ENCODE peak calls at places on chromosomes 1 and 21, in six cellular contexts. One of them, this sample, is unnamed.

GRCh38 chr1:199700551-199700950 is 327.0 kb upstream of the NR5A2 start:
- DNase-seq in KBM-7: no peak
- DNase-seq in NCI-H1417: no peak
- DNase-seq in bronchial epithelial cell: no peak
- DNase-seq in stimulated activated CD8-positive, alpha-beta memory T cell treated with anti-CD3 and anti-CD28 coated beads, Interleukin-2, amount 100 ng/mL, for 48 hours: no peak
- DNase-seq in GM18507: no peak
- DNase-seq in this sample: no peak

GRCh38 chr1:204875255-204875654 is 4.6 kb downstream of the NFASC start:
- DNase-seq in KBM-7: no peak
- DNase-seq in NCI-H1417: no peak
- DNase-seq in bronchial epithelial cell: no peak
- DNase-seq in stimulated activated CD8-positive, alpha-beta memory T cell treated with anti-CD3 and anti-CD28 coated beads, Interleukin-2, amount 100 ng/mL, for 48 hours: no peak
- DNase-seq in GM18507: no peak
- DNase-seq in this sample: no peak

GRCh38 chr1:85330711-85331290 is 54.4 kb upstream of the BCL10 start:
- DNase-seq in KBM-7: peak; percentile 57
- DNase-seq in NCI-H1417: no peak
- DNase-seq in bronchial epithelial cell: peak; percentile 39
- DNase-seq in stimulated activated CD8-positive, alpha-beta memory T cell treated with anti-CD3 and anti-CD28 coated beads, Interleukin-2, amount 100 ng/mL, for 48 hours: no peak
- DNase-seq in GM18507: no peak
- DNase-seq in this sample: peak; percentile 94

GRCh38 chr1:248842781-248843331 is 4.8 kb downstream of the ZNF672 start:
- DNase-seq in KBM-7: no peak
- DNase-seq in NCI-H1417: no peak
- DNase-seq in bronchial epithelial cell: peak; percentile 99
- DNase-seq in stimulated activated CD8-positive, alpha-beta memory T cell treated with anti-CD3 and anti-CD28 coated beads, Interleukin-2, amount 100 ng/mL, for 48 hours: no peak
- DNase-seq in GM18507: no peak
- DNase-seq in this sample: no peak

GRCh38 chr1:109931189-109931672 is 20.6 kb downstream of the CSF1 start:
- DNase-seq in KBM-7: no peak
- DNase-seq in NCI-H1417: no peak
- DNase-seq in bronchial epithelial cell: no peak
- DNase-seq in stimulated activated CD8-positive, alpha-beta memory T cell treated with anti-CD3 and anti-CD28 coated beads, Interleukin-2, amount 100 ng/mL, for 48 hours: no peak
- DNase-seq in GM18507: no peak
- DNase-seq in this sample: peak; percentile 80

GRCh38 chr1:91717839-91718238 is 168.1 kb downstream of the TGFBR3 start:
- DNase-seq in KBM-7: no peak
- DNase-seq in NCI-H1417: no peak
- DNase-seq in bronchial epithelial cell: no peak
- DNase-seq in stimulated activated CD8-positive, alpha-beta memory T cell treated with anti-CD3 and anti-CD28 coated beads, Interleukin-2, amount 100 ng/mL, for 48 hours: no peak
- DNase-seq in GM18507: no peak
- DNase-seq in this sample: no peak

GRCh38 chr1:206679738-206680211 is 4.9 kb upstream of the MAPKAPK2 start:
- DNase-seq in KBM-7: peak; percentile 40
- DNase-seq in NCI-H1417: no peak
- DNase-seq in bronchial epithelial cell: no peak
- DNase-seq in stimulated activated CD8-positive, alpha-beta memory T cell treated with anti-CD3 and anti-CD28 coated beads, Interleukin-2, amount 100 ng/mL, for 48 hours: no peak
- DNase-seq in GM18507: peak; percentile 54
- DNase-seq in this sample: no peak

GRCh38 chr1:242506724-242507123 is 17.8 kb downstream of the PLD5 start:
- DNase-seq in KBM-7: no peak
- DNase-seq in NCI-H1417: no peak
- DNase-seq in bronchial epithelial cell: no peak
- DNase-seq in stimulated activated CD8-positive, alpha-beta memory T cell treated with anti-CD3 and anti-CD28 coated beads, Interleukin-2, amount 100 ng/mL, for 48 hours: no peak
- DNase-seq in GM18507: no peak
- DNase-seq in this sample: no peak

GRCh38 chr21:42651515-42652401 is 1.7 kb upstream of the PDE9A start:
- DNase-seq in KBM-7: no peak
- DNase-seq in NCI-H1417: peak; percentile 40
- DNase-seq in bronchial epithelial cell: no peak
- DNase-seq in stimulated activated CD8-positive, alpha-beta memory T cell treated with anti-CD3 and anti-CD28 coated beads, Interleukin-2, amount 100 ng/mL, for 48 hours: no peak
- DNase-seq in GM18507: no peak
- DNase-seq in this sample: no peak

GRCh38 chr1:56330400-56331026 is 248.8 kb downstream of the PLPP3 start:
- DNase-seq in KBM-7: no peak
- DNase-seq in NCI-H1417: no peak
- DNase-seq in bronchial epithelial cell: peak; percentile 34
- DNase-seq in stimulated activated CD8-positive, alpha-beta memory T cell treated with anti-CD3 and anti-CD28 coated beads, Interleukin-2, amount 100 ng/mL, for 48 hours: no peak
- DNase-seq in GM18507: peak; percentile 4
- DNase-seq in this sample: peak; percentile 80

GRCh38 chr1:208204779-208205178 is 39.4 kb downstream of the PLXNA2 start:
- DNase-seq in KBM-7: no peak
- DNase-seq in NCI-H1417: no peak
- DNase-seq in bronchial epithelial cell: no peak
- DNase-seq in stimulated activated CD8-positive, alpha-beta memory T cell treated with anti-CD3 and anti-CD28 coated beads, Interleukin-2, amount 100 ng/mL, for 48 hours: no peak
- DNase-seq in GM18507: no peak
- DNase-seq in this sample: no peak

GRCh38 chr1:84078108-84078823 is 65.8 kb upstream of the PRKACB start:
- DNase-seq in KBM-7: peak; percentile 50
- DNase-seq in NCI-H1417: peak; percentile 87
- DNase-seq in bronchial epithelial cell: no peak
- DNase-seq in stimulated activated CD8-positive, alpha-beta memory T cell treated with anti-CD3 and anti-CD28 coated beads, Interleukin-2, amount 100 ng/mL, for 48 hours: no peak
- DNase-seq in GM18507: no peak
- DNase-seq in this sample: peak; percentile 43

GRCh38 chr1:9128161-9128519 is 762 bp downstream of the GPR157 start:
- DNase-seq in KBM-7: no peak
- DNase-seq in NCI-H1417: no peak
- DNase-seq in bronchial epithelial cell: no peak
- DNase-seq in stimulated activated CD8-positive, alpha-beta memory T cell treated with anti-CD3 and anti-CD28 coated beads, Interleukin-2, amount 100 ng/mL, for 48 hours: no peak
- DNase-seq in GM18507: no peak
- DNase-seq in this sample: no peak